ENCODE peak calls at places on chromosomes 6 and 20, in four cellular contexts. X is activated T-cell treated with anti-CD3 and anti-CD28 coated beads for 1 hour, Z is fibroblast of mammary gland, F is NCI-H1105. J is an unnamed sample.

GRCh38 chr6:156720739-156721714 is 56.2 kb upstream of the ARID1B start:
- DNase-seq in X (no peak), Z (no peak), F (peak; percentile 66), J (no peak)

GRCh38 chr6:137271245-137272183 is 52.3 kb upstream of the IFNGR1 start:
- DNase-seq in X (no peak), Z (peak; percentile 74), F (peak; percentile 29), J (no peak)

GRCh38 chr20:16262594-16262993 is 310.7 kb downstream of the KIF16B start:
- DNase-seq in X (no peak), Z (no peak), F (no peak), J (no peak)

GRCh38 chr6:55524441-55524840 is 54.6 kb downstream of the HMGCLL1 start:
- DNase-seq in X (no peak), Z (no peak), F (no peak), J (no peak)

GRCh38 chr6:56370127-56370540 is 122.8 kb upstream of the COL21A1 start:
- DNase-seq in X (no peak), Z (peak; percentile 83), F (no peak), J (peak; percentile 72)

GRCh38 chr6:90274481-90275030 is 22.1 kb downstream of the BACH2 start:
- DNase-seq in X (peak; percentile 77), Z (no peak), F (no peak), J (no peak)

GRCh38 chr20:17615645-17616479 is 46.0 kb downstream of the DSTN start:
- DNase-seq in X (no peak), Z (no peak), F (no peak), J (peak; percentile 74)

GRCh38 chr6:144797881-144798589 is 512.9 kb downstream of the UTRN start:
- DNase-seq in X (no peak), Z (peak; percentile 63), F (no peak), J (no peak)

GRCh38 chr6:26597389-26597766 is 625 bp downstream of the ABT1 start:
- DNase-seq in X (no peak), Z (no peak), F (no peak), J (no peak)

GRCh38 chr20:39825524-39825923 is 863.4 kb downstream of the DHX35 start:
- DNase-seq in X (no peak), Z (no peak), F (no peak), J (no peak)

GRCh38 chr20:63033635-63034510 is 27.1 kb upstream of the BHLHE23 start:
- DNase-seq in X (no peak), Z (no peak), F (no peak), J (peak; percentile 24)

GRCh38 chr20:8870652-8871051 is 198.2 kb upstream of the PLCB4 start:
- DNase-seq in X (no peak), Z (no peak), F (no peak), J (no peak)